ENCODE peak calls at places on chromosomes 1 and 21, in eight cellular contexts. One of them, this sample, is unnamed.

GRCh38 chr21:36005018-36005417 is 55.3 kb downstream of the SETD4 start:
- DNase-seq in adipocyte: no peak
- DNase-seq in fibroblast of lung: peak; percentile 74
- DNase-seq in neuronal stem cell: no peak
- DNase-seq in mammary epithelial cell: no peak
- DNase-seq in colonic mucosa: no peak
- DNase-seq in HCT116: no peak
- DNase-seq in endothelial cell of umbilical vein: no peak
- DNase-seq in this sample: no peak

GRCh38 chr1:59699227-59699847 is 115.4 kb upstream of the HOOK1 start:
- DNase-seq in endothelial cell of umbilical vein: peak; percentile 62
- DNase-seq in adipocyte: peak; percentile 83
- DNase-seq in neuronal stem cell: no peak
- DNase-seq in fibroblast of lung: peak; percentile 69
- DNase-seq in HCT116: peak; percentile 15
- DNase-seq in colonic mucosa: no peak
- DNase-seq in mammary epithelial cell: no peak
- DNase-seq in this sample: peak; percentile 51

GRCh38 chr1:53398585-53399365 is 60.4 kb upstream of the DMRTB1 start:
- DNase-seq in HCT116: no peak
- DNase-seq in endothelial cell of umbilical vein: no peak
- DNase-seq in colonic mucosa: no peak
- DNase-seq in fibroblast of lung: no peak
- DNase-seq in mammary epithelial cell: no peak
- DNase-seq in adipocyte: no peak
- DNase-seq in neuronal stem cell: no peak
- DNase-seq in this sample: no peak

GRCh38 chr21:27648560-27648959 is 681.7 kb upstream of the ADAMTS5 start:
- DNase-seq in neuronal stem cell: no peak
- DNase-seq in HCT116: no peak
- DNase-seq in mammary epithelial cell: peak; percentile 85
- DNase-seq in colonic mucosa: no peak
- DNase-seq in endothelial cell of umbilical vein: peak; percentile 91
- DNase-seq in fibroblast of lung: peak; percentile 74
- DNase-seq in adipocyte: peak; percentile 78
- DNase-seq in this sample: no peak

GRCh38 chr1:19672237-19672636 is 7.6 kb downstream of the HTR6 start:
- DNase-seq in adipocyte: no peak
- DNase-seq in mammary epithelial cell: no peak
- DNase-seq in fibroblast of lung: no peak
- DNase-seq in endothelial cell of umbilical vein: no peak
- DNase-seq in HCT116: no peak
- DNase-seq in colonic mucosa: no peak
- DNase-seq in neuronal stem cell: no peak
- DNase-seq in this sample: no peak

GRCh38 chr1:29409616-29410015 is 173.3 kb downstream of the PTPRU start:
- DNase-seq in fibroblast of lung: no peak
- DNase-seq in adipocyte: no peak
- DNase-seq in colonic mucosa: no peak
- DNase-seq in neuronal stem cell: no peak
- DNase-seq in endothelial cell of umbilical vein: no peak
- DNase-seq in mammary epithelial cell: no peak
- DNase-seq in HCT116: no peak
- DNase-seq in this sample: no peak

GRCh38 chr1:12196641-12197482 is 30.1 kb downstream of the TNFRSF1B start:
- DNase-seq in adipocyte: no peak
- DNase-seq in neuronal stem cell: no peak
- DNase-seq in HCT116: no peak
- DNase-seq in colonic mucosa: no peak
- DNase-seq in endothelial cell of umbilical vein: no peak
- DNase-seq in fibroblast of lung: no peak
- DNase-seq in mammary epithelial cell: no peak
- DNase-seq in this sample: peak; percentile 70

GRCh38 chr1:195763146-195763906 is 844.9 kb downstream of the KCNT2 start:
- DNase-seq in adipocyte: no peak
- DNase-seq in fibroblast of lung: no peak
- DNase-seq in neuronal stem cell: no peak
- DNase-seq in HCT116: no peak
- DNase-seq in colonic mucosa: no peak
- DNase-seq in endothelial cell of umbilical vein: no peak
- DNase-seq in mammary epithelial cell: no peak
- DNase-seq in this sample: no peak

GRCh38 chr1:184840596-184840995 is 85.9 kb upstream of the EDEM3 start:
- DNase-seq in fibroblast of lung: no peak
- DNase-seq in mammary epithelial cell: no peak
- DNase-seq in neuronal stem cell: no peak
- DNase-seq in HCT116: no peak
- DNase-seq in endothelial cell of umbilical vein: no peak
- DNase-seq in adipocyte: no peak
- DNase-seq in colonic mucosa: no peak
- DNase-seq in this sample: no peak

GRCh38 chr1:228152097-228152917 is 2.6 kb downstream of the GJC2 start:
- DNase-seq in fibroblast of lung: no peak
- DNase-seq in adipocyte: no peak
- DNase-seq in HCT116: no peak
- DNase-seq in endothelial cell of umbilical vein: no peak
- DNase-seq in colonic mucosa: no peak
- DNase-seq in neuronal stem cell: no peak
- DNase-seq in mammary epithelial cell: no peak
- DNase-seq in this sample: no peak

GRCh38 chr1:60134706-60135105 is 61.1 kb upstream of the C1orf87 start:
- DNase-seq in colonic mucosa: no peak
- DNase-seq in adipocyte: no peak
- DNase-seq in endothelial cell of umbilical vein: no peak
- DNase-seq in neuronal stem cell: no peak
- DNase-seq in fibroblast of lung: no peak
- DNase-seq in HCT116: no peak
- DNase-seq in mammary epithelial cell: no peak
- DNase-seq in this sample: no peak

GRCh38 chr1:50949286-50949982 is 10.6 kb downstream of the FAF1 start:
- DNase-seq in mammary epithelial cell: no peak
- DNase-seq in neuronal stem cell: no peak
- DNase-seq in HCT116: no peak
- DNase-seq in adipocyte: no peak
- DNase-seq in endothelial cell of umbilical vein: no peak
- DNase-seq in fibroblast of lung: no peak
- DNase-seq in colonic mucosa: no peak
- DNase-seq in this sample: no peak

GRCh38 chr1:8969937-8970336 is 24.3 kb downstream of the CA6 start:
- DNase-seq in adipocyte: no peak
- DNase-seq in endothelial cell of umbilical vein: no peak
- DNase-seq in colonic mucosa: no peak
- DNase-seq in fibroblast of lung: no peak
- DNase-seq in neuronal stem cell: no peak
- DNase-seq in mammary epithelial cell: no peak
- DNase-seq in HCT116: no peak
- DNase-seq in this sample: no peak

GRCh38 chr1:19616489-19616888 is 27.6 kb upstream of the NBL1 start:
- DNase-seq in mammary epithelial cell: peak; percentile 23
- DNase-seq in endothelial cell of umbilical vein: no peak
- DNase-seq in colonic mucosa: no peak
- DNase-seq in fibroblast of lung: peak; percentile 73
- DNase-seq in neuronal stem cell: no peak
- DNase-seq in adipocyte: peak; percentile 28
- DNase-seq in HCT116: no peak
- DNase-seq in this sample: no peak

GRCh38 chr21:40466893-40467483 is 380.0 kb downstream of the DSCAM start:
- DNase-seq in fibroblast of lung: no peak
- DNase-seq in adipocyte: peak; percentile 76
- DNase-seq in HCT116: no peak
- DNase-seq in colonic mucosa: no peak
- DNase-seq in endothelial cell of umbilical vein: no peak
- DNase-seq in mammary epithelial cell: peak; percentile 8
- DNase-seq in neuronal stem cell: peak; percentile 2
- DNase-seq in this sample: peak; percentile 33

GRCh38 chr1:222540598-222540995 is 7.3 kb downstream of the HHIPL2 start:
- DNase-seq in fibroblast of lung: no peak
- DNase-seq in colonic mucosa: no peak
- DNase-seq in HCT116: no peak
- DNase-seq in adipocyte: no peak
- DNase-seq in mammary epithelial cell: no peak
- DNase-seq in endothelial cell of umbilical vein: no peak
- DNase-seq in neuronal stem cell: no peak
- DNase-seq in this sample: no peak

GRCh38 chr21:46137908-46138307 is 17.5 kb downstream of the FTCD start:
- DNase-seq in fibroblast of lung: no peak
- DNase-seq in adipocyte: no peak
- DNase-seq in colonic mucosa: no peak
- DNase-seq in neuronal stem cell: no peak
- DNase-seq in HCT116: no peak
- DNase-seq in endothelial cell of umbilical vein: no peak
- DNase-seq in mammary epithelial cell: no peak
- DNase-seq in this sample: no peak

GRCh38 chr1:36597514-36597913 is 114.8 kb upstream of the CSF3R start:
- DNase-seq in neuronal stem cell: no peak
- DNase-seq in HCT116: no peak
- DNase-seq in mammary epithelial cell: no peak
- DNase-seq in adipocyte: no peak
- DNase-seq in colonic mucosa: no peak
- DNase-seq in fibroblast of lung: no peak
- DNase-seq in endothelial cell of umbilical vein: no peak
- DNase-seq in this sample: no peak

GRCh38 chr1:91092503-91092902 is 70.7 kb upstream of the ZNF644 start:
- DNase-seq in fibroblast of lung: no peak
- DNase-seq in neuronal stem cell: peak; percentile 48
- DNase-seq in HCT116: no peak
- DNase-seq in endothelial cell of umbilical vein: peak; percentile 26
- DNase-seq in mammary epithelial cell: no peak
- DNase-seq in adipocyte: no peak
- DNase-seq in colonic mucosa: no peak
- DNase-seq in this sample: peak; percentile 53

GRCh38 chr1:180309338-180309737 is 79.3 kb downstream of the LHX4 start:
- DNase-seq in adipocyte: peak; percentile 56
- DNase-seq in HCT116: no peak
- DNase-seq in mammary epithelial cell: peak; percentile 53
- DNase-seq in colonic mucosa: no peak
- DNase-seq in neuronal stem cell: no peak
- DNase-seq in fibroblast of lung: peak; percentile 31
- DNase-seq in endothelial cell of umbilical vein: no peak
- DNase-seq in this sample: no peak

GRCh38 chr1:213623862-213624261 is 363.9 kb upstream of the PROX1 start:
- DNase-seq in neuronal stem cell: no peak
- DNase-seq in HCT116: no peak
- DNase-seq in colonic mucosa: no peak
- DNase-seq in endothelial cell of umbilical vein: no peak
- DNase-seq in fibroblast of lung: no peak
- DNase-seq in adipocyte: no peak
- DNase-seq in mammary epithelial cell: no peak
- DNase-seq in this sample: no peak

GRCh38 chr1:207077470-207078377 is 10.9 kb upstream of the C4BPB start:
- DNase-seq in colonic mucosa: peak; percentile 89
- DNase-seq in endothelial cell of umbilical vein: peak; percentile 85
- DNase-seq in neuronal stem cell: peak; percentile 62
- DNase-seq in HCT116: peak; percentile 51
- DNase-seq in fibroblast of lung: peak; percentile 83
- DNase-seq in mammary epithelial cell: peak; percentile 75
- DNase-seq in adipocyte: peak; percentile 88
- DNase-seq in this sample: peak; percentile 66

GRCh38 chr1:21531243-21531642 is 22.0 kb downstream of the ALPL start:
- DNase-seq in fibroblast of lung: no peak
- DNase-seq in neuronal stem cell: no peak
- DNase-seq in HCT116: no peak
- DNase-seq in mammary epithelial cell: no peak
- DNase-seq in adipocyte: no peak
- DNase-seq in colonic mucosa: no peak
- DNase-seq in endothelial cell of umbilical vein: no peak
- DNase-seq in this sample: no peak
- H3K9ac ChIP-seq in fibroblast of lung: no peak overlapping the region
- H3K9ac ChIP-seq in neuronal stem cell: no peak overlapping the region
- H3K9ac ChIP-seq in HCT116: no peak overlapping the region
- H3K9ac ChIP-seq in mammary epithelial cell: no peak overlapping the region
- H3K9ac ChIP-seq in adipocyte: no peak overlapping the region
- H3K9ac ChIP-seq in colonic mucosa: no peak overlapping the region
- H3K9ac ChIP-seq in endothelial cell of umbilical vein: no peak overlapping the region
- H3K9ac ChIP-seq in this sample: no peak overlapping the region

DNA sequence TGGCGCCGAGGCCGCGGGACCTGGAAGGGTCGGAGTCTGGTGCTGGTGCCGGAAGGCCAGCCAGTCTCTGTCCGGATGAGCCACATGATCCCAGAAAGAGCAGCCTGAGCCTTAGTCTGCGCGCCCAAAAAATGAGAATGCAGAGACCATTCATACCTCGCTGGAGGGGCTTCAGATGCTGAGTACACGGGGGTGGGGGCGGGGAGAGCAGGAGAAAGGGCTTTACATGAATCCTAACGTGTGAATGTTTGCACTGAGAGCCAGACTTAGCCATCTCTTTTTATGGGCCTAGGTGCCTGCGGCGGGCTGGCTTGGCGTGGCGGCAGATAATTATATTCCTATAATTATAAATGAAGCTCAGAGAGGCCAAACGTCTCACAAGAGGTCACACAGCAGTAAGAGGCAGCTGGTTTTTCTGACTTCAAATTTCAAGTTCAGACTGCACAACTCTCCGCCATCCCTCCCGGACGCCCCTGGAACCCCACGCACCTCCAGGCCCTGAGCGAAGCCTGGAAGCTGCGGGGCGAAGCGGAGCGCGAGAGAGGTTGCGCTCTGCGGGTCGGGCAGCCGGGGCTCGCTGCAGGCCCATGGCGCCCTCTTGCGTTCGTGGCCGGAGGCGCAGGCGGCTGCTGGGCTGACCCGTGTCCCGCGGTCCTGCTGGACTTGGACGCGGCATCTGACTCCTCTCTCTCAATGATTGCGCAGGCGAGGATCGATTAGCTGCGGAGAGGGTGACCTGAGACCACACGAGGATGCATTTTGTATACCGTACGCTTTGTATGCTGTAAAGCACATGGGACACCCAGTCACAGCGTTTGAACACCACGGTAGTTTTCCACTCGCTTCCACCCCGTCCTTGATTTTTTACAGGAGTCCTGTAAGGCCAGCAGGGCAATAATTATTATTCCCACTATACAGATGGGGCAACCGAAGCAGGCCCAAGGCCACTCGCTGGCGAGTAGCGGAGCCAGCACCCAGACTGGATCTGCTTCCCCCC is 272.5 kb downstream of the FOXD2 start:
- DNase-seq in HCT116: peak; percentile 28
- DNase-seq in adipocyte: peak; percentile 85
- DNase-seq in mammary epithelial cell: peak; percentile 41
- DNase-seq in colonic mucosa: peak; percentile 83
- DNase-seq in fibroblast of lung: peak; percentile 44
- DNase-seq in neuronal stem cell: peak; percentile 80
- DNase-seq in endothelial cell of umbilical vein: peak; percentile 56
- DNase-seq in this sample: peak; percentile 84
- H3K9ac ChIP-seq in HCT116: no peak overlapping the region
- H3K9ac ChIP-seq in adipocyte: no peak overlapping the region
- H3K9ac ChIP-seq in mammary epithelial cell: no peak overlapping the region
- H3K9ac ChIP-seq in colonic mucosa: peak overlapping the region; percentile 76
- H3K9ac ChIP-seq in fibroblast of lung: no peak overlapping the region
- H3K9ac ChIP-seq in neuronal stem cell: peak overlapping the region; percentile 54
- H3K9ac ChIP-seq in endothelial cell of umbilical vein: no peak overlapping the region
- H3K9ac ChIP-seq in this sample: no peak overlapping the region

GRCh38 chr1:24567792-24568388 is 12.0 kb downstream of the NCMAP start:
- DNase-seq in mammary epithelial cell: peak; percentile 11
- DNase-seq in HCT116: no peak
- DNase-seq in endothelial cell of umbilical vein: no peak
- DNase-seq in adipocyte: peak; percentile 49
- DNase-seq in colonic mucosa: peak; percentile 77
- DNase-seq in neuronal stem cell: no peak
- DNase-seq in fibroblast of lung: no peak
- DNase-seq in this sample: peak; percentile 26
- H3K9ac ChIP-seq in mammary epithelial cell: no peak overlapping the region
- H3K9ac ChIP-seq in HCT116: no peak overlapping the region
- H3K9ac ChIP-seq in endothelial cell of umbilical vein: no peak overlapping the region
- H3K9ac ChIP-seq in adipocyte: no peak overlapping the region
- H3K9ac ChIP-seq in colonic mucosa: peak overlapping the region; percentile 7
- H3K9ac ChIP-seq in neuronal stem cell: no peak overlapping the region
- H3K9ac ChIP-seq in fibroblast of lung: no peak overlapping the region
- H3K9ac ChIP-seq in this sample: no peak overlapping the region

GRCh38 chr1:32892368-32893197 is 6.3 kb downstream of the HPCA start:
- DNase-seq in HCT116: no peak
- DNase-seq in colonic mucosa: peak; percentile 54
- DNase-seq in adipocyte: peak; percentile 52
- DNase-seq in endothelial cell of umbilical vein: no peak
- DNase-seq in fibroblast of lung: peak; percentile 22
- DNase-seq in neuronal stem cell: no peak
- DNase-seq in mammary epithelial cell: no peak
- DNase-seq in this sample: peak; percentile 88
- H3K9ac ChIP-seq in HCT116: peak overlapping the region; percentile 45
- H3K9ac ChIP-seq in colonic mucosa: peak overlapping the region; percentile 30
- H3K9ac ChIP-seq in adipocyte: no peak overlapping the region
- H3K9ac ChIP-seq in endothelial cell of umbilical vein: no peak overlapping the region
- H3K9ac ChIP-seq in fibroblast of lung: no peak overlapping the region
- H3K9ac ChIP-seq in neuronal stem cell: peak overlapping the region; percentile 81
- H3K9ac ChIP-seq in mammary epithelial cell: no peak overlapping the region
- H3K9ac ChIP-seq in this sample: no peak overlapping the region

This sample was measured in neural progenitor cell.